ENCODE peak calls at places on chromosomes 11 and 22, in four cellular contexts. One of them, this sample, is unnamed.

GRCh38 chr22:38181453-38182200 is at the start of gene PLA2G6:
- DNase-seq in K562: peak
- DNase-seq in SK-N-SH: peak
- DNase-seq in HCT116: peak
- DNase-seq in this sample: peak

GRCh38 chr11:102192349-102193066 is 82.3 kb downstream of the YAP1 start:
- DNase-seq in SK-N-SH: no peak
- DNase-seq in HCT116: no peak
- DNase-seq in K562: no peak
- DNase-seq in this sample: no peak

GRCh38 chr22:17492247-17492646 is 71.1 kb upstream of the SLC25A18 start:
- DNase-seq in SK-N-SH: no peak
- DNase-seq in K562: no peak
- DNase-seq in HCT116: no peak
- DNase-seq in this sample: no peak

GRCh38 chr22:27474112-27474571 is 327.4 kb downstream of the MN1 start:
- DNase-seq in K562: no peak
- DNase-seq in HCT116: no peak
- DNase-seq in SK-N-SH: no peak
- DNase-seq in this sample: no peak

GRCh38 chr11:67179892-67180490 is 60.9 kb downstream of the KDM2A start:
- DNase-seq in K562: no peak
- DNase-seq in SK-N-SH: peak
- DNase-seq in HCT116: no peak
- DNase-seq in this sample: peak

GRCh38 chr22:38034278-38034882 is 22.8 kb upstream of the PICK1 start:
- DNase-seq in K562: peak
- DNase-seq in SK-N-SH: peak
- DNase-seq in HCT116: peak
- DNase-seq in this sample: peak

GRCh38 chr11:85109141-85109540 is 518.0 kb downstream of the DLG2 start:
- DNase-seq in SK-N-SH: no peak
- DNase-seq in HCT116: no peak
- DNase-seq in K562: no peak
- DNase-seq in this sample: no peak

GRCh38 chr11:117345039-117345438 is 17.4 kb downstream of the CEP164 start:
- DNase-seq in SK-N-SH: no peak
- DNase-seq in HCT116: no peak
- DNase-seq in K562: no peak
- DNase-seq in this sample: no peak

GRCh38 chr11:117989351-117990102 is 3.3 kb downstream of the IL10RA start:
- DNase-seq in K562: no peak
- DNase-seq in SK-N-SH: no peak
- DNase-seq in HCT116: no peak
- DNase-seq in this sample: no peak

GRCh38 chr11:17171916-17172315 is 35.9 kb downstream of the PIK3C2A start:
- DNase-seq in SK-N-SH: no peak
- DNase-seq in HCT116: no peak
- DNase-seq in K562: no peak
- DNase-seq in this sample: no peak

GRCh38 chr11:93773045-93773477 is 11.0 kb upstream of the MED17 start:
- DNase-seq in HCT116: no peak
- DNase-seq in SK-N-SH: no peak
- DNase-seq in K562: no peak
- DNase-seq in this sample: no peak

GRCh38 chr11:66420671-66421476 is at the start of gene NPAS4:
- DNase-seq in HCT116: no peak
- DNase-seq in K562: no peak
- DNase-seq in SK-N-SH: peak
- DNase-seq in this sample: no peak

GRCh38 chr22:20909543-20910303 is 7.5 kb upstream of the CRKL start:
- DNase-seq in SK-N-SH: no peak
- DNase-seq in K562: no peak
- DNase-seq in HCT116: no peak
- DNase-seq in this sample: no peak

GRCh38 chr11:62875698-62876483 is 4.8 kb upstream of the SLC3A2 start:
- DNase-seq in HCT116: no peak
- DNase-seq in SK-N-SH: no peak
- DNase-seq in K562: no peak
- DNase-seq in this sample: no peak

GRCh38 chr11:31690041-31690440 is 121.1 kb downstream of the PAX6 start:
- DNase-seq in K562: no peak
- DNase-seq in HCT116: no peak
- DNase-seq in SK-N-SH: no peak
- DNase-seq in this sample: peak

GRCh38 chr11:118530180-118530682 is 761 bp upstream of the TMEM25 start:
- DNase-seq in SK-N-SH: no peak
- DNase-seq in HCT116: no peak
- DNase-seq in K562: no peak
- DNase-seq in this sample: peak

GRCh38 chr11:14357843-14358728 is 897 bp downstream of the RRAS2 start:
- DNase-seq in HCT116: peak
- DNase-seq in K562: peak
- DNase-seq in SK-N-SH: peak
- DNase-seq in this sample: peak

GRCh38 chr22:47296405-47297260 is 534.2 kb downstream of the TBC1D22A start:
- DNase-seq in SK-N-SH: peak
- DNase-seq in HCT116: no peak
- DNase-seq in K562: peak
- DNase-seq in this sample: no peak

GRCh38 chr11:76805206-76805913 is 22.2 kb downstream of the TSKU start:
- DNase-seq in SK-N-SH: no peak
- DNase-seq in HCT116: no peak
- DNase-seq in K562: peak
- DNase-seq in this sample: no peak

GRCh38 chr11:68213135-68213515 is at the start of gene KMT5B:
- DNase-seq in SK-N-SH: peak
- DNase-seq in K562: peak
- DNase-seq in HCT116: peak
- DNase-seq in this sample: no peak

GRCh38 chr11:86160546-86161149 is 83.9 kb upstream of the EED start:
- DNase-seq in SK-N-SH: no peak
- DNase-seq in HCT116: no peak
- DNase-seq in K562: no peak
- DNase-seq in this sample: peak

GRCh38 chr11:69088676-69089146 is 40.0 kb downstream of the TPCN2 start:
- DNase-seq in SK-N-SH: peak
- DNase-seq in K562: peak
- DNase-seq in HCT116: peak
- DNase-seq in this sample: peak

GRCh38 chr11:60844045-60844869 is 2.3 kb downstream of the CCDC86 start:
- DNase-seq in HCT116: no peak
- DNase-seq in K562: peak
- DNase-seq in SK-N-SH: no peak
- DNase-seq in this sample: no peak

GRCh38 chr11:46686886-46687810 is 13.3 kb downstream of the ARHGAP1 start:
- DNase-seq in SK-N-SH: no peak
- DNase-seq in HCT116: no peak
- DNase-seq in K562: no peak
- DNase-seq in this sample: no peak

GRCh38 chr11:32233928-32234327 is 143.1 kb downstream of the RCN1 start:
- DNase-seq in SK-N-SH: no peak
- DNase-seq in HCT116: no peak
- DNase-seq in K562: no peak
- DNase-seq in this sample: no peak

GRCh38 chr22:46397514-46397913 is 62.0 kb downstream of the TRMU start:
- DNase-seq in K562: no peak
- DNase-seq in SK-N-SH: no peak
- DNase-seq in HCT116: no peak
- DNase-seq in this sample: no peak

GRCh38 chr11:115220423-115220822 is 283.8 kb downstream of the CADM1 start:
- DNase-seq in K562: no peak
- DNase-seq in SK-N-SH: no peak
- DNase-seq in HCT116: no peak
- DNase-seq in this sample: no peak

GRCh38 chr22:47606426-47606825 is 844.0 kb downstream of the TBC1D22A start:
- DNase-seq in K562: no peak
- DNase-seq in HCT116: no peak
- DNase-seq in SK-N-SH: no peak
- DNase-seq in this sample: no peak

GRCh38 chr11:12871788-12872321 is 137.3 kb upstream of the RASSF10 start:
- DNase-seq in SK-N-SH: no peak
- DNase-seq in K562: peak
- DNase-seq in HCT116: no peak
- DNase-seq in this sample: no peak

GRCh38 chr11:66333896-66334604 is 2.2 kb downstream of the RIN1 start:
- DNase-seq in HCT116: no peak
- DNase-seq in K562: no peak
- DNase-seq in SK-N-SH: peak
- DNase-seq in this sample: no peak

GRCh38 chr11:15968461-15969130 is 387.8 kb downstream of the SOX6 start:
- DNase-seq in K562: peak
- DNase-seq in HCT116: no peak
- DNase-seq in SK-N-SH: no peak
- DNase-seq in this sample: no peak

GRCh38 chr11:113475160-113475761 is at the start of gene DRD2:
- DNase-seq in SK-N-SH: peak
- DNase-seq in K562: peak
- DNase-seq in HCT116: no peak
- DNase-seq in this sample: no peak
- H2AFZ ChIP-seq in SK-N-SH: no peak
- H2AFZ ChIP-seq in K562: no peak
- H2AFZ ChIP-seq in HCT116: no peak
- H2AFZ ChIP-seq in this sample: no peak

DNA sequence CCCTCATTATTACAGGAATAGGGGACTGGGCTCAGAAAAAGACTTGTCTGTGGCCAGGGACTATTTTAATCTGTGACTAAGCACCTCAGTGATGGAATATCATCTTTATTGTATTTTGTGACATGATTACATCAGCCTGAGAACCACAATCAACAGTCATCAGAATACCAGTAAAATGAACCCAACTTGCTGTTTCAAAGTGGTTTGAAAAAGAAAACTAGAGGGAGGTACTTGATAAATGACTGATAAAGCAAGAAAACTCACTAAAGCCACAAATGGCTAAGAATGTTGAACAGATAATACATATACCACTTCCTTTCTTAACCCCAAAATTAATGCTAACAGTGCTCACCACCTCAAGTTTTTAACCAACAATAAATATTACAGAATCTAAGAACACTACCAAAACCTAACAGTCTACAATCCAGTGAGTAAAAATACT is 155.7 kb downstream of the ATG16L2 start:
- DNase-seq in SK-N-SH: no peak
- DNase-seq in K562: peak
- DNase-seq in HCT116: no peak
- DNase-seq in this sample: peak
- TF ChIP-seq MAX in SK-N-SH: no peak
- TF ChIP-seq MAX in K562: no peak
- TF ChIP-seq MAX in HCT116: no peak
- TF ChIP-seq MAX in this sample: no peak

GRCh38 chr11:36394926-36395325 is 98.8 kb downstream of the PRR5L start:
- DNase-seq in HCT116: no peak
- DNase-seq in SK-N-SH: no peak
- DNase-seq in K562: no peak
- DNase-seq in this sample: no peak

GRCh38 chr11:36399236-36399635 is 103.1 kb downstream of the PRR5L start:
- DNase-seq in SK-N-SH: no peak
- DNase-seq in HCT116: no peak
- DNase-seq in K562: no peak
- DNase-seq in this sample: no peak

GRCh38 chr11:36400768-36401455 is 104.8 kb downstream of the PRR5L start:
- DNase-seq in HCT116: no peak
- DNase-seq in K562: no peak
- DNase-seq in SK-N-SH: no peak
- DNase-seq in this sample: no peak

GRCh38 chr11:36399745-36400144 is 103.7 kb downstream of the PRR5L start:
- DNase-seq in K562: no peak
- DNase-seq in SK-N-SH: no peak
- DNase-seq in HCT116: no peak
- DNase-seq in this sample: no peak

DNA sequence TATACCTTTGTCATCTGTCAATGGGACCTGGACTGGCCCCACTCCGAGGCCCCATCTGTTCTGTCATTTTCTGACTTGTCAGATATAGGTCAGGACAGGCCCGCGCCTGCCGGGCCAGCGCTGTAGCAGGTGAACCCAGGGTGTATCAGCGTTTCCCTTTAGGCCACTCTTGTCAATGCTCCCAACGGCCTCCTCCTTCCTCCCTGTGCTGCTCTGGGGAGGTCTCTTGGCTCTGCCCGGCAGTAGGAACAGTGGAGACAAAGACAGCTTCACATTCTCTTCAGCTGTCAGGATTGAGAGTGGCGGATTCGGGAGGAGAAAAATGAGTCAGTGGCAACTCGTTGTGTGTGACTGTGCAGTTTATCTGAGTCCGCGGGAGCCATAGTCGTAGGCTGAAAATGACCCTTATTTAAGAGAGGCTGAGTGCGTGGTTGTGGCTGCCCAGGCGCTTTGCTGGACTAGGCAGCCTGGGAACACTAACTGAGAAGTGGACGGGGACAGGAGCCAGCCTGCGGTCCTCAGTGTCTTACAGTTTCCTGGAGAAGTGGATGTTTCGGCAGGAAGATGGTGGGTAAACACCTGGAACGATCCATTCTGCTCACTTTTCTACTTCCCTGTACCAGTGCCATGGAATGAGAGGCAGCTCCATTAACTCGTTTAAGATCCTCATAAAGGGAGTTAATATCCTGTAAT is 102.3 kb downstream of the PRR5L start:
- DNase-seq in HCT116: no peak
- DNase-seq in K562: peak
- DNase-seq in SK-N-SH: no peak
- DNase-seq in this sample: no peak
- H2AFZ ChIP-seq in HCT116: no peak
- H2AFZ ChIP-seq in K562: peak
- H2AFZ ChIP-seq in SK-N-SH: no peak
- H2AFZ ChIP-seq in this sample: no peak

DNA sequence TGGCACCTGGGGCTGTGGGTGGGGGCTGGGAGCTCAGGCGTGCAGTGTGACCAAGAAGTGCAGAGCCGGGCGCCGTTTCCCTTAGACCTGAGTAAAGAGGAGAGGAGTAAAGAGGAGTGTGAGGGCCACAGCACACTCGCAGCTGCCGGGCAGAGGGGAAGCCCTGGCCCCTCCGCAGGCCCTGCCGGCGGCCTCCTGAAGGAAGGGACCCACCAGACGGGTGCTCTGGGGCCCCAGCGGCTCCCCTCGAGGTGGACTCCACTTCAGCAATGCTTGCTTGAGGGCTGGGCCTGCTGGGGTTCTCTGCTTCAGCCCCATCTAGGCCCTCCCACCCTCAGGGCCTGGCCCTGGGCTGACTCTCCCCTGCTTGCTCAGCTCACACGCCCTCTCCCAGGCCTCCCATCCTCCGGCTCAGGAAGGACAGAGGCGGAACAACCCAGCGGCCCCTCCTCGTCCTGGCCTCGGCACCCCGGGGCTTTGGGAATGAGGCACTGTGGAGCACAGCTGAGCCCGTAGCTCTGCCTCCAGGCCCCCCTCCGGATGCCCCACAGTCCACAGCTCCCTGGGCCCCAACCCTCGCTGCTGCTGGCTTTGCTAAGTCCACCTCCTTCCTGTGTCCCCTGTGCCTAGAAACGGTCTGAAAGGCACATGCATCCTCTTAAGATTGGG is 1198.6 kb downstream of the BRD1 start:
- DNase-seq in K562: no peak
- DNase-seq in SK-N-SH: no peak
- DNase-seq in HCT116: no peak
- DNase-seq in this sample: no peak
- TF ChIP-seq MAX in K562: no peak
- TF ChIP-seq MAX in SK-N-SH: no peak
- TF ChIP-seq MAX in HCT116: no peak
- TF ChIP-seq MAX in this sample: no peak